ENCODE peak calls at places on chromosomes 13 and 19, in ten cellular contexts. C is bronchial epithelial cell, B is mucosa of descending colon, J is Caco-2, E is ovary, H is keratinocyte, X is pancreas, L is mammary epithelial cell, S is tibial nerve, U is OCI-LY7. V is an unnamed sample.

GRCh38 chr19:17327068-17327653 is 7.5 kb downstream of the ANO8 start:
- DNase-seq in C (no peak), B (no peak), J (no peak), E (no peak), H (no peak), X (no peak), L (no peak), S (no peak), U (no peak), V (no peak)

GRCh38 chr13:107034236-107034635 is 466.3 kb upstream of the ARGLU1 start:
- DNase-seq in C (no peak), B (no peak), J (no peak), E (no peak), H (no peak), X (no peak), L (no peak), S (no peak), U (no peak), V (no peak)

GRCh38 chr13:51822106-51822840 is 18.3 kb upstream of the DHRS12 start:
- DNase-seq in C (no peak), B (no peak), J (no peak), E (no peak), H (no peak), X (no peak), L (no peak), S (no peak), U (no peak), V (no peak)

GRCh38 chr19:40542197-40542859 is 34.3 kb upstream of the SHKBP1 start:
- DNase-seq in C (no peak), B (peak; percentile 67), J (no peak), E (peak; percentile 81), H (no peak), X (peak; percentile 86), L (no peak), S (no peak), U (no peak), V (no peak)

GRCh38 chr13:100443278-100443997 is 145.2 kb downstream of the GGACT start:
- DNase-seq in C (no peak), B (no peak), J (no peak), E (no peak), H (no peak), X (no peak), L (no peak), S (no peak), U (no peak), V (no peak)

GRCh38 chr13:52851153-52851962 is 2.9 kb upstream of the PCDH8 start:
- DNase-seq in C (no peak), B (peak; percentile 56), J (peak; percentile 59), E (no peak), H (no peak), X (no peak), L (no peak), S (no peak), U (no peak), V (no peak)

GRCh38 chr13:105538346-105538745 is 997.1 kb downstream of the EFNB2 start:
- DNase-seq in C (no peak), B (no peak), J (no peak), E (no peak), H (no peak), X (no peak), L (no peak), S (no peak), U (no peak), V (no peak)

GRCh38 chr19:22545751-22546150 is 88.4 kb upstream of the ZNF492 start:
- DNase-seq in C (peak; percentile 3), B (no peak), J (peak; percentile 10), E (peak; percentile 82), H (no peak), X (peak; percentile 39), L (peak; percentile 5), S (no peak), U (peak; percentile 57), V (no peak)

GRCh38 chr13:68888832-68889231 is 1218.8 kb upstream of the ATXN8OS start:
- DNase-seq in C (no peak), B (no peak), J (no peak), E (no peak), H (no peak), X (no peak), L (peak; percentile 1), S (no peak), U (no peak), V (no peak)

GRCh38 chr19:42301646-42302204 is at the start of gene PRR19:
- DNase-seq in C (no peak), B (no peak), J (no peak), E (no peak), H (no peak), X (no peak), L (no peak), S (no peak), U (peak; percentile 50), V (no peak)

DNA sequence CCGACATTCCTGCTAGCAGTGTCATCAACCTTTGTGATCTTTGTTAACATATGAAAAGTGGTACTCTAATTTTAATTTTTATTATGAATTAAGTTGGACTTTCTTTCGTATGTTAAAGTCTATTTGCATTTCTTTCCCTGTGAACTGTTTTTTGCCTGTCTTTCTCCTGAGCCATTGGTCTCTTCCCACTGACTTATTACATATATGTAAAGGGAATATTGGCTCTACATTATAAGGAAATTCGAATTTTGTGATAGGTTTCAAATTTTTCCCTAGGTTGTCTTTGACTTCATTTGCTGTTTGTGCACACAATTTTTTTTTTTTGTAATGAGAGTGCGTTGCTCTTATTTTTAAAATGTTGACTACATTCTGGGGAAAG is 442 bp upstream of the CDC16 start:
- DNase-seq in C (no peak), B (no peak), J (no peak), E (no peak), H (no peak), X (no peak), L (no peak), S (no peak), U (no peak), V (no peak)
- H3K4me3 ChIP-seq in C (peak overlapping the region; percentile 86), B (no peak overlapping the region), J (peak overlapping the region; percentile 96), E (peak overlapping the region; percentile 65), H (no peak overlapping the region), X (peak overlapping the region; percentile 94), L (peak overlapping the region; percentile 20), S (peak overlapping the region; percentile 70), U (peak overlapping the region; percentile 80), V (peak overlapping the region; percentile 96)

DNA sequence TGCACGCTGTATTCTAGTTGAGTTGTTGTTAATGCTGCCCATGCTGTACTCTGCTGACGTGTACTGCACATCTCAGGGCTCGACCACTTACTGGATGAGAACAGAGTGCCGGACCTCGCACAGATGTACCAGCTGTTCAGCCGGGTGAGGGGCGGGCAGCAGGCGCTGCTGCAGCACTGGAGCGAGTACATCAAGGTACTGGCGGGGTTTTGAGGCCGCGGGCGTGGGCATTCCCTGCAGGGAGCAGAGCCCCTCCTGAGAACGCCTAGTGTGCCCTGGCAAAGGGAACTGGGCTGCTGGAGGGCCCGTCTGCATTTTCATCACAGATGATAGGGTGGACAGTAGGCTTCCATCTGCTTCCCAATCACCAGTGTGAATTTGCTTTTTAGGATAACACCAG is 29.9 kb downstream of the CUL4A start:
- DNase-seq in C (no peak), B (no peak), J (no peak), E (no peak), H (no peak), X (no peak), L (no peak), S (no peak), U (no peak), V (no peak)
- H3K36me3 ChIP-seq in C (peaks cover 20% of the 10 kb centered on the region), B (peaks cover 6% of the 10 kb centered on the region), J (peaks cover 3% of the 10 kb centered on the region), E (no peaks in the 10 kb centered on the region), H (peaks cover 46% of the 10 kb centered on the region), X (peaks cover 4% of the 10 kb centered on the region), L (peaks cover 17% of the 10 kb centered on the region), S (peaks cover 92% of the 10 kb centered on the region), U (peaks cover 26% of the 10 kb centered on the region), V (no peaks in the 10 kb centered on the region)

GRCh38 chr19:46849610-46850009 is 1.0 kb downstream of the AP2S1 start:
- DNase-seq in C (no peak), B (peak; percentile 29), J (no peak), E (peak; percentile 16), H (no peak), X (no peak), L (no peak), S (no peak), U (no peak), V (no peak)

GRCh38 chr19:46850228-46851203 is at the start of gene AP2S1:
- DNase-seq in C (peak; percentile 99), B (peak; percentile 94), J (peak; percentile 98), E (peak; percentile 98), H (peak; percentile 95), X (peak; percentile 96), L (peak; percentile 98), S (peak; percentile 91), U (peak; percentile 98), V (peak; percentile 98)

GRCh38 chr19:46856062-46857022 is 4.5 kb upstream of the ARHGAP35 start:
- DNase-seq in C (peak; percentile 85), B (peak; percentile 94), J (peak; percentile 95), E (peak; percentile 98), H (no peak), X (peak; percentile 94), L (peak; percentile 91), S (peak; percentile 95), U (peak; percentile 93), V (peak; percentile 77)

GRCh38 chr19:46848389-46848788 is 2.3 kb downstream of the AP2S1 start:
- DNase-seq in C (no peak), B (no peak), J (no peak), E (no peak), H (no peak), X (no peak), L (no peak), S (no peak), U (no peak), V (no peak)

DNA sequence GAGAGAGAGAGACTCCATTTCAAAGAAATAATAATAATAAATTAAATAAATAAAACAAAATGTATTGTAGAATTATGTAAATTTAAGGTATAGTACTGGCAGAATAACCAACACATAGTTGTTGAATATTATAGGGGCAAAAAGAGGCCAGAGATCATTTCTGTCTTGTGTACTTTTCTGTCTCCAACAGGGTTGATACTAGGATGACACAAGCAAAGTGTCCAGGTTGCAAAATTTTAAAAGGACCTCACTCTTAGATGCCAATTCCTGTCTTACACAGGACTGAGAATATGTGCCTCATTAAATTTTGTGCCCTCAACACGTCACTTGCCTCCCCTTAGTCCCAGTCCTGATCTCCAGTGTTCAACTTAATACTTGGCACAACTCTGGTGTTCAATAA is 2.2 kb upstream of the AP2S1 start:
- DNase-seq in C (no peak), B (no peak), J (no peak), E (no peak), H (no peak), X (no peak), L (no peak), S (no peak), U (no peak), V (no peak)
- TF ChIP-seq CTCF in C (no peak), B (no peak), J (no peak), E (no peak), H (no peak), X (no peak), L (no peak), S (no peak), U (no peak), V (no peak)

DNA sequence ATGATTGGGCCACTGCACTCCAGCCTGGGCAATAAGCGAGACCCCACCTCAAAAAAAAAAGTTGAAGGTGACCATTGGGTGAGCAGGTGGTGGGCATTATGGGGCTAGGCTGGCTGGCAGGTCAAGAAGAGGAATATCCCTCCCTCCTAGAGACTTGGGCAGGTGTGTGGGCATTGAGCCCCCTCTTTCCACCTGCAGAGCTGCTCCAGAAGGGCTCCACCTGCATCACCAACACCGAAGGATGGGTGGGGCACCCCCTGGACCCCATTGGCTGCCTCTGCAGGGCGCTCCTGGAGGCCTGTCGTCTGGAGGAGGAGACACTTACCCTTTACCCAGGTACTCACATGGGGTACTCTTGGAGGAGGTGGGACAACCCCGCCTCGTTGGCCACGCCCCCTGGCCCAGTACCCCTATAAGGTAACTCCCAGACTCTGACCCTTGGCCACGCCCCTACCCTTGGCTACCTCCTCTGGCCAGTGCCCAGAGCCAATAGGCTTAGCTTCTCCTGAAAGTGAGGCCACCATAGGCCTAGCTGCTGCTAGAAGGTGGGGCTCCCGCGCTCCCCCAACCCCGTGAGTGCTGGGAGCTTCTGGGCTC is 21.9 kb downstream of the ZSWIM4 start:
- DNase-seq in C (no peak), B (peak; percentile 88), J (peak; percentile 85), E (no peak), H (no peak), X (peak; percentile 80), L (no peak), S (no peak), U (peak; percentile 11), V (no peak)
- H3K4me3 ChIP-seq in C (no peak overlapping the region), B (no peak overlapping the region), J (peak overlapping the region; percentile 70), E (no peak overlapping the region), H (no peak overlapping the region), X (peak overlapping the region; percentile 41), L (no peak overlapping the region), S (no peak overlapping the region), U (no peak overlapping the region), V (no peak overlapping the region)

V was measured in kidney epithelial cell.